ENCODE peak calls at places on chromosomes 13 and 19, in eight cellular contexts. M is foreskin keratinocyte, T is A549, X is heart left ventricle, O is left lung, L is cardiac muscle cell, G is neural progenitor cell, A is uterus. S is an unnamed sample. For H3K4me1, the result is how much of the 10 kb centered on the place peaks cover.

GRCh38 chr19:42335374-42335936 is 10.0 kb downstream of the MEGF8 start:
- DNase-seq in L (no peak), A (no peak), M (no peak), O (no peak), G (no peak), T (no peak), X (no peak), S (no peak)

GRCh38 chr19:46755077-46755852 is 9.0 kb upstream of the STRN4 start:
- DNase-seq in X (no peak), L (no peak), M (no peak), O (no peak), A (no peak), G (no peak), T (no peak), S (no peak)

GRCh38 chr19:18999016-18999758 is 34.1 kb downstream of the SUGP2 start:
- DNase-seq in A (no peak), L (no peak), T (no peak), G (no peak), X (peak), M (no peak), O (no peak), S (no peak)

GRCh38 chr13:32056316-32056715 is 24.7 kb downstream of the FRY start:
- DNase-seq in M (no peak), O (no peak), X (no peak), T (no peak), G (no peak), L (no peak), A (no peak), S (no peak)

GRCh38 chr13:71218960-71219359 is 648.0 kb downstream of the DACH1 start:
- DNase-seq in X (no peak), O (no peak), L (peak), M (no peak), G (peak), A (no peak), T (no peak), S (no peak)

GRCh38 chr13:100115693-100116254 is 26.9 kb downstream of the PCCA start:
- DNase-seq in X (no peak), G (no peak), T (no peak), O (no peak), M (no peak), A (no peak), L (no peak), S (no peak)

GRCh38 chr13:74556002-74556551 is 421.9 kb upstream of the KLF12 start:
- DNase-seq in L (no peak), X (no peak), O (no peak), A (no peak), T (no peak), G (no peak), M (no peak), S (no peak)

GRCh38 chr13:49248433-49249002 is 793 bp downstream of the CDADC1 start:
- DNase-seq in O (peak), A (no peak), X (no peak), M (no peak), T (peak), G (peak), L (no peak), S (no peak)

GRCh38 chr19:41813911-41814310 is 17.5 kb downstream of the CEACAM3 start:
- DNase-seq in L (no peak), X (no peak), T (no peak), M (no peak), A (no peak), O (no peak), G (no peak), S (no peak)

GRCh38 chr19:11195169-11195568 is 2.2 kb downstream of the KANK2 start:
- DNase-seq in M (no peak), T (no peak), A (no peak), O (no peak), L (no peak), X (peak), G (no peak), S (peak)
- H3K4me1 ChIP-seq in M (under half), T (under half), A (under half), O (under half), L (under half), X (under half), G (under half), S (half or more)

GRCh38 chr19:57788114-57788692 is 18.7 kb downstream of the ZNF586 start:
- DNase-seq in T (no peak), L (no peak), X (no peak), O (no peak), G (no peak), M (no peak), A (no peak), S (no peak)

GRCh38 chr19:57789288-57789687 is 19.8 kb downstream of the ZNF586 start:
- DNase-seq in O (no peak), A (no peak), M (no peak), T (no peak), L (no peak), G (no peak), X (no peak), S (no peak)

GRCh38 chr19:57786906-57787305 is 17.4 kb downstream of the ZNF586 start:
- DNase-seq in O (no peak), X (no peak), T (no peak), L (no peak), G (no peak), M (no peak), A (no peak), S (no peak)

GRCh38 chr19:57786286-57786685 is 16.8 kb downstream of the ZNF586 start:
- DNase-seq in T (no peak), O (no peak), L (no peak), M (no peak), X (no peak), A (no peak), G (no peak), S (no peak)
- H3K27ac ChIP-seq in T (no peak), O (no peak), L (no peak), M (no peak), X (no peak), A (no peak), G (no peak), S (peak)

DNA sequence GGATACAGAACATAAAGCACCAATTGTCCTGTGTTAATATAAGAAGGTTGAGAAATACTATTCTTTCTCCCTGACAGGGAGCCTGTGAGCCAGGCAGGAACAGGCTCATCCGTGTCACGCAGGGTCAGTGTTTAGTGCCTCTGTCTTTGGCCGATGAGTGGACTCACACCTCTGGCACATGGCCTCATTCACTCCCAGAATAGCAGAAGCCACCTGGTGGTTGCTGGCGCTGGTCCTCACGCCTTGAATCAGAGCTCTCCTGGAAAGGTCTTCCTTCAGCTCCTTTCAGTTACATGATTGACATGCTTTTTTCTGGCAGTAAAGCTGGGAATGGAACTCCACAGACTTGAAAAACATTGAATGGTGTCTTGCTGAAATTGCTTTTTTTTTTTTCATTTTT is 28.1 kb upstream of the SIAH3 start:
- DNase-seq in L (peak), X (peak), T (peak), O (no peak), M (no peak), G (peak), A (peak), S (peak)
- TF ChIP-seq CTCF in L (no peak), X (peak), T (no peak), O (no peak), M (peak), G (peak), A (no peak), S (peak)

GRCh38 chr19:3444695-3445234 is 35.6 kb downstream of the SMIM24 start:
- DNase-seq in M (no peak), L (no peak), T (no peak), G (no peak), A (no peak), O (no peak), X (no peak), S (no peak)
- H3K4me1 ChIP-seq in M (under half), L (under half), T (under half), G (under half), A (under half), O (under half), X (under half), S (half or more)

DNA sequence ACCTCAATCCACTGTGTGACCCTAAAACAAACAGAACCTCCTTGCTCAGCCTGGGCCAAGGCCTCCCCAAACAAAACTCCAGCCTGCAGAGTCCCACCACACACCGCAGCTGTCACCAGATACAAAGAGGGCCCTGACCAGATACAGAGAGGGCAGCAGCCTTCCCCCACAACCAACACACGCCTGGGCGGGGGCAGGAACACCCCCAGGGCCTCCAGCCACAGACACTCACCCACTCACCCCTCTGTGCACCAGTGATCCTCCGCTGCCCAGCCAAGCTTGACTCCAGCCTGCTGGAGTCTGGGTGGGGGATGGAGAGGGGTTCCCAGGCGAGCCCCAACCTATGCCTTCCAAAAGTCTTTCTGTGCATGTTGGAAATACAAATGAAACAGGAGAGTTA is 5.9 kb upstream of the CIRBP start:
- DNase-seq in M (no peak), A (no peak), X (no peak), O (no peak), G (no peak), T (no peak), L (no peak), S (no peak)
- H3K27ac ChIP-seq in M (no peak), A (peak), X (no peak), O (peak), G (no peak), T (peak), L (peak), S (peak)